ENCODE peak calls at places on chromosomes 13 and 19, in six cellular contexts. One of them, this sample, is unnamed.

GRCh38 chr19:16470911-16471811 is 609 bp downstream of the EPS15L1 start:
- DNase-seq in bronchial epithelial cell: peak; percentile 75
- DNase-seq in hypothalamus: no peak
- DNase-seq in stimulated activated CD4-positive, alpha-beta T cell treated with anti-CD3 and anti-CD28 coated beads, TNF-alpha, amount 100 ng/mL, for 48 hours: no peak
- DNase-seq in Right ventricle myocardium superior: peak; percentile 47
- DNase-seq in activated T-cell treated with anti-CD3 and anti-CD28 coated beads, Interleukin-2, amount 50 U/mL, for 72 hours: peak; percentile 47
- DNase-seq in this sample: peak; percentile 38

GRCh38 chr13:44649118-44649455 is 73.0 kb upstream of the TSC22D1 start:
- DNase-seq in bronchial epithelial cell: no peak
- DNase-seq in hypothalamus: no peak
- DNase-seq in stimulated activated CD4-positive, alpha-beta T cell treated with anti-CD3 and anti-CD28 coated beads, TNF-alpha, amount 100 ng/mL, for 48 hours: peak; percentile 16
- DNase-seq in Right ventricle myocardium superior: no peak
- DNase-seq in activated T-cell treated with anti-CD3 and anti-CD28 coated beads, Interleukin-2, amount 50 U/mL, for 72 hours: peak; percentile 38
- DNase-seq in this sample: peak; percentile 54

GRCh38 chr19:38173324-38174041 is 50.5 kb downstream of the DPF1 start:
- DNase-seq in bronchial epithelial cell: peak; percentile 86
- DNase-seq in hypothalamus: peak; percentile 69
- DNase-seq in stimulated activated CD4-positive, alpha-beta T cell treated with anti-CD3 and anti-CD28 coated beads, TNF-alpha, amount 100 ng/mL, for 48 hours: no peak
- DNase-seq in Right ventricle myocardium superior: peak; percentile 89
- DNase-seq in activated T-cell treated with anti-CD3 and anti-CD28 coated beads, Interleukin-2, amount 50 U/mL, for 72 hours: no peak
- DNase-seq in this sample: no peak

GRCh38 chr13:79775830-79776229 is 294.9 kb downstream of the NDFIP2 start:
- DNase-seq in bronchial epithelial cell: peak; percentile 65
- DNase-seq in hypothalamus: no peak
- DNase-seq in stimulated activated CD4-positive, alpha-beta T cell treated with anti-CD3 and anti-CD28 coated beads, TNF-alpha, amount 100 ng/mL, for 48 hours: no peak
- DNase-seq in Right ventricle myocardium superior: no peak
- DNase-seq in activated T-cell treated with anti-CD3 and anti-CD28 coated beads, Interleukin-2, amount 50 U/mL, for 72 hours: no peak
- DNase-seq in this sample: no peak

GRCh38 chr13:33612641-33613638 is 205.0 kb upstream of the RFC3 start:
- DNase-seq in bronchial epithelial cell: no peak
- DNase-seq in hypothalamus: no peak
- DNase-seq in stimulated activated CD4-positive, alpha-beta T cell treated with anti-CD3 and anti-CD28 coated beads, TNF-alpha, amount 100 ng/mL, for 48 hours: no peak
- DNase-seq in Right ventricle myocardium superior: no peak
- DNase-seq in activated T-cell treated with anti-CD3 and anti-CD28 coated beads, Interleukin-2, amount 50 U/mL, for 72 hours: peak; percentile 45
- DNase-seq in this sample: no peak

GRCh38 chr19:5090780-5091575 is 122.1 kb downstream of the KDM4B start:
- DNase-seq in bronchial epithelial cell: no peak
- DNase-seq in hypothalamus: no peak
- DNase-seq in stimulated activated CD4-positive, alpha-beta T cell treated with anti-CD3 and anti-CD28 coated beads, TNF-alpha, amount 100 ng/mL, for 48 hours: no peak
- DNase-seq in Right ventricle myocardium superior: peak; percentile 66
- DNase-seq in activated T-cell treated with anti-CD3 and anti-CD28 coated beads, Interleukin-2, amount 50 U/mL, for 72 hours: no peak
- DNase-seq in this sample: no peak

GRCh38 chr13:33409673-33410072 is 124.1 kb upstream of the STARD13 start:
- DNase-seq in bronchial epithelial cell: no peak
- DNase-seq in hypothalamus: no peak
- DNase-seq in stimulated activated CD4-positive, alpha-beta T cell treated with anti-CD3 and anti-CD28 coated beads, TNF-alpha, amount 100 ng/mL, for 48 hours: no peak
- DNase-seq in Right ventricle myocardium superior: no peak
- DNase-seq in activated T-cell treated with anti-CD3 and anti-CD28 coated beads, Interleukin-2, amount 50 U/mL, for 72 hours: no peak
- DNase-seq in this sample: no peak

GRCh38 chr19:14450168-14450874 is 17.2 kb downstream of the PKN1 start:
- DNase-seq in bronchial epithelial cell: no peak
- DNase-seq in hypothalamus: no peak
- DNase-seq in stimulated activated CD4-positive, alpha-beta T cell treated with anti-CD3 and anti-CD28 coated beads, TNF-alpha, amount 100 ng/mL, for 48 hours: peak; percentile 60
- DNase-seq in Right ventricle myocardium superior: no peak
- DNase-seq in activated T-cell treated with anti-CD3 and anti-CD28 coated beads, Interleukin-2, amount 50 U/mL, for 72 hours: peak; percentile 79
- DNase-seq in this sample: peak; percentile 81

This sample was measured in stimulated activated naive CD8-positive, alpha-beta T cell treated with anti-CD3 and anti-CD28 coated beads, Interleukin-15, Interleukin-2, amounts not matched to agents 100 U/mL and 50 U/mL, for 24 hours.